ENCODE peak calls at places on chromosomes 13 and 19, in six cellular contexts. P is Kasumi-1, H is iPS-NIHi11, J is HT1080, S is right cardiac atrium, W is astrocyte. E is an unnamed sample.

GRCh38 chr19:18436651-18437478 is 1.1 kb downstream of the ISYNA1 start:
- DNase-seq in J (no peak), P (peak), W (peak), H (peak), S (peak), E (no peak)

GRCh38 chr13:23440821-23441608 is 7.5 kb upstream of the SACS start:
- DNase-seq in W (no peak), J (peak), H (no peak), P (no peak), S (peak), E (peak)

GRCh38 chr13:55653497-55653896 is 1487.2 kb upstream of the PRR20A start:
- DNase-seq in J (no peak), S (no peak), W (no peak), P (no peak), H (no peak), E (no peak)

GRCh38 chr13:95160112-95160906 is 140.9 kb downstream of the ABCC4 start:
- DNase-seq in H (no peak), J (no peak), P (no peak), S (no peak), W (peak), E (no peak)

GRCh38 chr13:40445557-40445990 is 220.9 kb downstream of the FOXO1 start:
- DNase-seq in J (peak), H (peak), W (peak), S (peak), P (peak), E (peak)

GRCh38 chr13:44755872-44756271 is 179.7 kb upstream of the TSC22D1 start:
- DNase-seq in S (no peak), W (peak), P (no peak), H (no peak), J (peak), E (peak)

GRCh38 chr19:39974377-39975155 is 3.6 kb downstream of the PSMC4 start:
- DNase-seq in P (no peak), W (no peak), S (no peak), H (no peak), J (no peak), E (no peak)

GRCh38 chr13:39935155-39935554 is 279.7 kb downstream of the COG6 start:
- DNase-seq in W (no peak), P (no peak), H (no peak), J (no peak), S (no peak), E (no peak)

GRCh38 chr19:32407004-32407992 is 1.7 kb downstream of the DPY19L3 start:
- DNase-seq in J (peak), H (no peak), W (peak), S (peak), P (no peak), E (peak)

GRCh38 chr19:8366961-8367326 is 3.0 kb downstream of the ANGPTL4 start:
- DNase-seq in W (peak), H (no peak), J (no peak), P (no peak), S (peak), E (no peak)

GRCh38 chr19:980133-980998 is 3.8 kb upstream of the WDR18 start:
- DNase-seq in J (no peak), H (peak), P (no peak), W (no peak), S (no peak), E (no peak)

GRCh38 chr13:33758113-33758512 is 59.8 kb upstream of the RFC3 start:
- DNase-seq in H (no peak), S (no peak), J (no peak), P (no peak), W (no peak), E (no peak)

GRCh38 chr13:41562083-41562482 is 104.7 kb downstream of the RGCC start:
- DNase-seq in P (no peak), W (peak), H (no peak), J (peak), S (peak), E (no peak)

GRCh38 chr19:51607077-51607476 is 23.1 kb downstream of the SIGLEC5 start:
- DNase-seq in H (no peak), W (no peak), P (no peak), S (no peak), J (no peak), E (no peak)

GRCh38 chr13:80131204-80131603 is 209.7 kb downstream of the SPRY2 start:
- DNase-seq in J (peak), P (no peak), W (peak), H (peak), S (peak), E (peak)

GRCh38 chr19:50005428-50005827 is 19.7 kb downstream of the VRK3 start:
- DNase-seq in S (no peak), J (no peak), H (no peak), P (no peak), W (no peak), E (no peak)

GRCh38 chr19:532578-533484 is 1.3 kb downstream of the CDC34 start:
- DNase-seq in P (peak), J (peak), S (peak), W (peak), H (no peak), E (peak)

GRCh38 chr13:44932850-44933251 is 56.4 kb downstream of the NUFIP1 start:
- DNase-seq in P (no peak), W (peak), H (no peak), J (peak), S (peak), E (no peak)

GRCh38 chr13:26721251-26721939 is 39.2 kb downstream of the GPR12 start:
- DNase-seq in P (peak), H (no peak), S (no peak), J (peak), W (no peak), E (no peak)

GRCh38 chr19:28644261-28644660 is 568.7 kb downstream of the UQCRFS1 start:
- DNase-seq in P (no peak), S (no peak), J (no peak), W (no peak), H (no peak), E (no peak)

GRCh38 chr19:3135961-3136683 is at the start of gene GNA15:
- DNase-seq in W (no peak), P (peak), J (no peak), H (no peak), S (no peak), E (peak)

GRCh38 chr19:11659612-11660011 is 62.3 kb downstream of the ZNF627 start:
- DNase-seq in S (no peak), P (peak), W (no peak), H (no peak), J (no peak), E (peak)

GRCh38 chr13:43307921-43308433 is 284.6 kb downstream of the DNAJC15 start:
- DNase-seq in S (peak), P (peak), J (peak), H (no peak), W (peak), E (no peak)

GRCh38 chr13:100451923-100452322 is 136.7 kb downstream of the GGACT start:
- DNase-seq in H (no peak), S (no peak), J (no peak), P (no peak), W (no peak), E (no peak)

GRCh38 chr19:32862741-32863140 is 6.8 kb downstream of the SLC7A9 start:
- DNase-seq in P (no peak), H (no peak), W (no peak), J (no peak), S (no peak), E (no peak)

GRCh38 chr13:77036294-77036693 is 9.3 kb upstream of the FBXL3 start:
- DNase-seq in W (no peak), S (no peak), H (no peak), P (no peak), J (no peak), E (no peak)

GRCh38 chr19:21586341-21587116 is 81.1 kb downstream of the ZNF429 start:
- DNase-seq in W (no peak), J (no peak), P (no peak), S (peak), H (peak), E (no peak)

GRCh38 chr19:1177322-1178114 is 3.5 kb upstream of the SBNO2 start:
- DNase-seq in J (peak), S (peak), H (no peak), W (peak), P (peak), E (peak)

GRCh38 chr19:41192574-41193419 is at the start of gene CYP2S1:
- DNase-seq in J (peak), W (no peak), S (no peak), P (peak), H (peak), E (no peak)

GRCh38 chr19:4088975-4089374 is 22.3 kb upstream of the ZBTB7A start:
- DNase-seq in P (peak), H (no peak), W (no peak), J (no peak), S (no peak), E (no peak)

GRCh38 chr13:76189882-76190519 is 553.9 kb downstream of the LMO7 start:
- DNase-seq in J (no peak), P (no peak), S (no peak), W (no peak), H (no peak), E (no peak)

GRCh38 chr19:18171605-18172327 is 1.8 kb upstream of the IFI30 start:
- DNase-seq in S (no peak), P (no peak), H (no peak), J (no peak), W (no peak), E (no peak)

GRCh38 chr13:25292301-25292700 is 5.0 kb upstream of the MTMR6 start:
- DNase-seq in H (peak), S (no peak), W (peak), P (peak), J (peak), E (peak)

GRCh38 chr19:48413879-48414623 is 20.6 kb downstream of the GRIN2D start:
- DNase-seq in P (no peak), H (no peak), S (no peak), J (peak), W (no peak), E (no peak)

GRCh38 chr19:46849610-46850009 is 1.0 kb downstream of the AP2S1 start:
- DNase-seq in W (no peak), P (no peak), S (no peak), J (no peak), H (no peak), E (peak)

GRCh38 chr13:65460136-65460535 is 1770.0 kb downstream of the PCDH9 start:
- DNase-seq in J (no peak), P (no peak), H (no peak), S (no peak), W (peak), E (no peak)

GRCh38 chr13:98089826-98090225 is 53.1 kb upstream of the FARP1 start:
- DNase-seq in P (no peak), H (no peak), J (no peak), W (peak), S (no peak), E (no peak)

GRCh38 chr19:11261431-11261901 is 858 bp downstream of the DOCK6 start:
- DNase-seq in P (no peak), J (no peak), S (no peak), H (no peak), W (no peak), E (no peak)

GRCh38 chr19:40612831-40613668 is 11.9 kb downstream of the LTBP4 start:
- DNase-seq in W (no peak), S (peak), J (no peak), P (peak), H (peak), E (no peak)

E was measured in RKO.